ENCODE peak calls at places on chromosomes 13 and 19, in nine cellular contexts. O, Y, F, V, Z, G, K, H and R are unnamed samples.

GRCh38 chr19:2770055-2771013 is 12.7 kb downstream of the SGTA start:
- DNase-seq in O (no peak), V (no peak), K (peak), G (no peak), Y (no peak), H (no peak), Z (no peak), F (no peak), R (no peak)

GRCh38 chr13:35787937-35788336 is 311.4 kb upstream of the MAB21L1 start:
- DNase-seq in O (no peak), F (no peak), K (peak), G (no peak), V (no peak), Z (no peak), H (no peak), Y (no peak), R (no peak)

GRCh38 chr19:37981785-37982475 is 74.9 kb downstream of the SIPA1L3 start:
- DNase-seq in G (no peak), K (no peak), H (no peak), F (no peak), Z (peak), O (no peak), V (no peak), Y (no peak), R (no peak)

GRCh38 chr19:33590224-33590623 is 31.5 kb upstream of the CHST8 start:
- DNase-seq in F (no peak), K (no peak), Y (no peak), Z (no peak), G (no peak), H (no peak), O (no peak), V (no peak), R (no peak)

GRCh38 chr19:3805859-3806258 is 19.7 kb upstream of the MATK start:
- DNase-seq in F (no peak), G (no peak), K (no peak), Y (no peak), O (no peak), V (no peak), Z (no peak), H (no peak), R (no peak)

GRCh38 chr19:19185853-19186728 is 5.9 kb downstream of the BORCS8 start:
- DNase-seq in Z (peak), H (peak), Y (peak), F (peak), O (no peak), G (no peak), V (no peak), K (peak), R (peak)

GRCh38 chr13:20512042-20512683 is 13.5 kb downstream of the CRYL1 start:
- DNase-seq in Y (no peak), F (no peak), K (no peak), H (no peak), G (no peak), Z (no peak), V (no peak), O (no peak), R (no peak)

GRCh38 chr13:24746618-24747247 is 17.2 kb upstream of the RNF17 start:
- DNase-seq in H (no peak), O (no peak), Z (no peak), Y (no peak), F (peak), G (no peak), V (no peak), K (no peak), R (no peak)

GRCh38 chr13:46641274-46642081 is 88.5 kb downstream of the LRCH1 start:
- DNase-seq in Z (no peak), K (peak), F (peak), V (no peak), O (no peak), H (no peak), Y (no peak), G (no peak), R (no peak)

GRCh38 chr13:24073657-24074056 is 86.9 kb upstream of the SPATA13 start:
- DNase-seq in F (no peak), K (no peak), V (no peak), Y (no peak), G (no peak), Z (no peak), H (no peak), O (no peak), R (no peak)

GRCh38 chr13:102346769-102347168 is 55.1 kb downstream of the FGF14 start:
- DNase-seq in V (no peak), Z (no peak), F (no peak), H (no peak), O (no peak), G (no peak), Y (no peak), K (no peak), R (no peak)

GRCh38 chr19:40358773-40359172 is 10.3 kb downstream of the PLD3 start:
- DNase-seq in O (no peak), G (no peak), Y (peak), K (no peak), F (no peak), H (no peak), Z (peak), V (no peak), R (peak)

GRCh38 chr13:29520671-29521070 is 74.8 kb downstream of the SLC7A1 start:
- DNase-seq in H (no peak), K (peak), Y (no peak), F (peak), Z (no peak), G (peak), V (peak), O (no peak), R (no peak)

GRCh38 chr19:15923702-15924101 is 10.6 kb downstream of the CYP4F11 start:
- DNase-seq in O (no peak), F (no peak), K (no peak), G (no peak), H (no peak), V (no peak), Z (peak), Y (no peak), R (no peak)

GRCh38 chr19:44690131-44690440 is 8.9 kb upstream of the CEACAM16 start:
- DNase-seq in H (no peak), Y (no peak), O (no peak), G (no peak), F (no peak), Z (no peak), V (no peak), K (no peak), R (no peak)

GRCh38 chr13:112325941-112326645 is 50.1 kb upstream of the SPACA7 start:
- DNase-seq in Y (no peak), O (no peak), F (no peak), Z (no peak), H (no peak), G (no peak), V (no peak), K (no peak), R (no peak)

GRCh38 chr13:101049166-101049850 is 367.0 kb downstream of the NALCN start:
- DNase-seq in Z (no peak), O (no peak), H (no peak), Y (no peak), K (no peak), G (no peak), F (no peak), V (no peak), R (no peak)

GRCh38 chr13:113791761-113792160 is 32.7 kb downstream of the TMEM255B start:
- DNase-seq in Y (no peak), O (no peak), G (no peak), H (no peak), Z (no peak), F (no peak), V (no peak), K (no peak), R (no peak)

GRCh38 chr19:33448159-33448516 is 73.5 kb downstream of the PEPD start:
- DNase-seq in O (no peak), F (no peak), Y (no peak), K (no peak), G (no peak), V (no peak), Z (no peak), H (no peak), R (no peak)

GRCh38 chr13:100163375-100163774 is 74.5 kb downstream of the PCCA start:
- DNase-seq in Y (no peak), H (no peak), O (no peak), Z (no peak), G (no peak), F (no peak), K (no peak), V (no peak), R (no peak)

GRCh38 chr19:9565900-9566705 is 18.2 kb downstream of the ZNF121 start:
- DNase-seq in H (no peak), O (no peak), G (no peak), Y (no peak), V (no peak), F (no peak), K (peak), Z (no peak), R (no peak)

GRCh38 chr13:24146961-24147569 is 13.5 kb upstream of the SPATA13 start:
- DNase-seq in Z (no peak), O (no peak), Y (no peak), F (no peak), H (no peak), V (no peak), K (peak), G (no peak), R (no peak)

GRCh38 chr19:873084-874019 is 13.9 kb downstream of the CFD start:
- DNase-seq in K (peak), Z (peak), G (no peak), F (peak), Y (no peak), O (no peak), H (peak), V (no peak), R (no peak)

GRCh38 chr13:113273856-113274590 is 23.0 kb upstream of the LAMP1 start:
- DNase-seq in O (no peak), F (peak), Z (no peak), Y (no peak), K (peak), G (peak), H (no peak), V (no peak), R (no peak)

GRCh38 chr19:35816262-35816661 is 3.6 kb upstream of the PRODH2 start:
- DNase-seq in O (no peak), Y (no peak), K (no peak), G (no peak), F (no peak), Z (no peak), V (no peak), H (no peak), R (no peak)

GRCh38 chr19:53537126-53537522 is 821 bp upstream of the ZNF331 start:
- DNase-seq in F (no peak), V (no peak), Z (no peak), K (no peak), G (no peak), H (no peak), O (no peak), Y (no peak), R (no peak)

GRCh38 chr13:39952244-39953233 is 297.1 kb downstream of the COG6 start:
- DNase-seq in G (no peak), Z (no peak), O (no peak), F (peak), H (no peak), V (no peak), Y (no peak), K (peak), R (no peak)

GRCh38 chr19:7159105-7159933 is 89.8 kb downstream of the ZNF557 start:
- DNase-seq in F (peak), G (peak), K (peak), Z (no peak), V (no peak), H (no peak), Y (no peak), O (no peak), R (peak)

GRCh38 chr13:40026741-40027140 is 371.3 kb downstream of the COG6 start:
- DNase-seq in O (no peak), F (no peak), Z (no peak), Y (no peak), K (no peak), G (no peak), V (no peak), H (no peak), R (no peak)

GRCh38 chr19:56507446-56508281 is at the start of gene ZNF471:
- DNase-seq in F (peak), Y (peak), H (peak), G (peak), Z (peak), V (peak), K (peak), O (peak), R (no peak)

GRCh38 chr19:41221514-41222205 is 2.6 kb downstream of the AXL start:
- DNase-seq in F (no peak), V (no peak), K (no peak), G (no peak), Z (no peak), Y (no peak), H (no peak), O (no peak), R (no peak)

GRCh38 chr13:112624040-112624439 is 36.1 kb upstream of the TUBGCP3 start:
- DNase-seq in Z (no peak), G (no peak), F (no peak), Y (no peak), H (no peak), K (no peak), O (no peak), V (no peak), R (no peak)

GRCh38 chr13:26168276-26168814 is 53.8 kb downstream of the RNF6 start:
- DNase-seq in V (no peak), K (peak), O (no peak), F (no peak), Z (no peak), H (no peak), G (peak), Y (peak), R (no peak)

GRCh38 chr19:56105090-56105701 is 15.9 kb downstream of the ZNF787 start:
- DNase-seq in H (peak), Z (peak), Y (no peak), K (peak), G (no peak), F (peak), O (no peak), V (no peak), R (no peak)

GRCh38 chr19:6362351-6362801 is 1.0 kb downstream of the CLPP start:
- DNase-seq in O (no peak), G (no peak), Z (peak), K (no peak), F (no peak), V (no peak), H (no peak), Y (no peak), R (no peak)